ENCODE peak calls at places on chromosome 15, in four cellular contexts. N, I, K and V are unnamed samples.

GRCh38 chr15:70113304-70113700 is 15.6 kb upstream of the TLE3 start:
- DNase-seq in N (no peak), I (no peak), K (peak; percentile 44), V (no peak)

GRCh38 chr15:80431635-80432034 is 27.5 kb downstream of the ARNT2 start:
- DNase-seq in N (no peak), I (no peak), K (no peak), V (no peak)

GRCh38 chr15:98144388-98144787 is 183.9 kb downstream of the ARRDC4 start:
- DNase-seq in K (no peak), I (no peak), N (no peak), V (no peak)

GRCh38 chr15:48806151-48806550 is 4.7 kb downstream of the CEP152 start:
- DNase-seq in I (no peak), N (peak; percentile 15), K (no peak), V (no peak)

GRCh38 chr15:95604634-95605036 is 725.9 kb upstream of the NR2F2 start:
- DNase-seq in N (peak; percentile 94), I (no peak), K (peak; percentile 95), V (no peak)

GRCh38 chr15:33720952-33721351 is 247.3 kb upstream of the CHRM5 start:
- DNase-seq in N (peak; percentile 84), K (peak; percentile 94), I (no peak), V (no peak)

GRCh38 chr15:85494035-85494793 is 113.8 kb downstream of the AKAP13 start:
- DNase-seq in K (peak; percentile 76), I (no peak), N (peak; percentile 95), V (no peak)

GRCh38 chr15:41980654-41981323 is 8.4 kb upstream of the EHD4 start:
- DNase-seq in K (peak; percentile 72), I (no peak), N (no peak), V (no peak)

GRCh38 chr15:95365615-95366107 is 964.8 kb upstream of the NR2F2 start:
- DNase-seq in N (peak; percentile 83), K (peak; percentile 100), I (no peak), V (no peak)

GRCh38 chr15:69462030-69462492 is 9.4 kb downstream of the RPLP1 start:
- DNase-seq in N (no peak), I (no peak), K (no peak), V (no peak)

GRCh38 chr15:85754993-85755392 is 39.7 kb downstream of the KLHL25 start:
- DNase-seq in I (no peak), N (peak; percentile 13), K (no peak), V (no peak)

GRCh38 chr15:49832421-49832980 is 211.7 kb downstream of the DTWD1 start:
- DNase-seq in K (no peak), N (no peak), I (no peak), V (no peak)

GRCh38 chr15:58269455-58270414 is 131.6 kb downstream of the AQP9 start:
- DNase-seq in N (peak; percentile 71), K (peak; percentile 56), I (peak; percentile 28), V (peak; percentile 17)

GRCh38 chr15:85149460-85150129 is 167.9 kb downstream of the PDE8A start:
- DNase-seq in K (no peak), I (no peak), N (no peak), V (no peak)

GRCh38 chr15:101534376-101534970 is 45.0 kb upstream of the PCSK6 start:
- DNase-seq in N (no peak), I (no peak), K (no peak), V (no peak)

GRCh38 chr15:77856718-77857346 is 220.7 kb downstream of the TBC1D2B start:
- DNase-seq in N (no peak), K (no peak), I (no peak), V (no peak)

GRCh38 chr15:69557340-69558137 is 104.9 kb downstream of the RPLP1 start:
- DNase-seq in N (peak; percentile 94), K (peak; percentile 92), I (no peak), V (no peak)

GRCh38 chr15:73387507-73388255 is 18.9 kb upstream of the HCN4 start:
- DNase-seq in N (peak; percentile 61), I (no peak), K (no peak), V (no peak)

GRCh38 chr15:34514251-34514760 is 69.1 kb downstream of the GOLGA8B start:
- DNase-seq in I (peak; percentile 84), K (peak; percentile 24), N (no peak), V (no peak)

DNA sequence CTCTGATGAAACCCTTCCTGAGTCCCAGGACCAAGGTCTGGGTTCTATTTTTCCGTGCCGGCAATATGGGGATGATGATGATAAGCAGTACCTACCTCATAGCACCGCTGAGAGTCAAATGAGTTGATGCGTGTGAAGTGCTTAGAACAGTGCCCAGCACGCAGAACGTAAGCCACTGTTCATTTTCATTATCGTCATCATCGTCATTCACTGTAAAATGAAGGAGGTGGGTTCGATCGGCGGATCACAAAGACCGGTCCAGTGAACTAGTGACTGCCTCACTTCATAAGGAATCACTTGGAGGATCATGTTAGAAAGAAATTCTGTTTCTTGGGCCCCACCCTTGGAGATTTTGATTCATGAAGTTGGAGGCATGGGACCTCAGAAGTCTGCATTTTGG is 44.3 kb downstream of the RLBP1 start:
- DNase-seq in I (no peak), K (no peak), N (no peak), V (no peak)
- TF ChIP-seq FOS in I (no peak), K (no peak), N (no peak), V (no peak)

GRCh38 chr15:64155802-64156651 is 4.5 kb downstream of the SNX22 start:
- DNase-seq in I (no peak), K (no peak), N (no peak), V (no peak)
- TF ChIP-seq FOS in I (no peak), K (no peak), N (no peak), V (no peak)

GRCh38 chr15:45642203-45642932 is 7.5 kb downstream of the SQOR start:
- DNase-seq in K (peak; percentile 85), I (no peak), N (peak; percentile 89), V (no peak)
- TF ChIP-seq FOS in K (no peak), I (no peak), N (no peak), V (no peak)

GRCh38 chr15:67563961-67564570 is 21.6 kb downstream of the MAP2K5 start:
- DNase-seq in N (no peak), I (no peak), K (no peak), V (no peak)

GRCh38 chr15:67560320-67560719 is 17.8 kb downstream of the MAP2K5 start:
- DNase-seq in I (no peak), K (no peak), N (no peak), V (no peak)

GRCh38 chr15:67559158-67559557 is 16.7 kb downstream of the MAP2K5 start:
- DNase-seq in N (no peak), K (no peak), I (no peak), V (no peak)

GRCh38 chr15:67564590-67565345 is 22.3 kb downstream of the MAP2K5 start:
- DNase-seq in N (peak; percentile 22), K (no peak), I (no peak), V (peak; percentile 80)

DNA sequence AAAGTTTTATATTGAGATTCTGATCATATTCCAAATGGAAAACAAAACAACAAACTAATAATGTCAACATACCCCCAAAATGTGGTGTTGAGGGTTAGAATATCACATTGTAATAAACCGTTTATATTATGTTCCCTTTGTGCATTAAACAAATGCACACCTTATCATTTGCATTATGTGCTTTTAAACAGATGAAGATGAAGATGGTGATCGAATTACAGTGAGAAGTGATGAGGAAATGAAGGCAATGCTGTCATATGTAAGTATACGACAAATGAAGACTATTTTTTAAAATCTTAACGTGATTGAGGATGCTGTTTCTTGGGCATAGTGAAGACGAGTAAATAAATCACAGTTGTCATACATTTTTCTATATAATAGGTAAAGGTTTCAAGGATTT is 20.6 kb downstream of the MAP2K5 start:
- DNase-seq in N (no peak), K (no peak), I (no peak), V (no peak)
- TF ChIP-seq FOS in N (no peak), K (no peak), I (no peak), V (no peak)

GRCh38 chr15:29244544-29244943 is 25.1 kb downstream of the NSMCE3 start:
- DNase-seq in I (no peak), N (no peak), K (no peak), V (no peak)

GRCh38 chr15:29242466-29243242 is 27.0 kb downstream of the NSMCE3 start:
- DNase-seq in N (peak; percentile 19), K (no peak), I (no peak), V (no peak)
- TF ChIP-seq FOS in N (no peak), K (no peak), I (no peak), V (no peak)

DNA sequence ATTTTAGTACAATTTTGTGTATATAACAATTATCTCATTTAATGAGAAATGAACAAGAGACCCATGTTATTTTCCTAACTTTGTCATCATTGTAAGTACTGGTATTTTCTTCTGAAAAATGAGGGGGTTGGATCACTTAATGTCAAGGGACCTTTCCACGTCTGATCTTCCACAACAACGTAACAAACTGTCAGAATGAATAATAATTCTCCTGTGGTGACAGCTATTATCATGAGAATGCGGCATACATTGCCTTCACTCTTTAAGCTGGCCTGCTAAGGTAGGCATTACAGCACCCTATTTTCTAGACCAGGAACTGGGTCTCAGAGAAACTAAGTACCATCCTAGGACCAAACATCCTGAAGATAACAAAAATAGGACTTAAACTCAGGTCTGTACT is 31.5 kb upstream of the MINAR1 start:
- DNase-seq in K (no peak), N (no peak), I (no peak), V (no peak)
- TF ChIP-seq FOS in K (no peak), N (no peak), I (no peak), V (no peak)

GRCh38 chr15:44010114-44010513 is 183.3 kb downstream of the WDR76 start:
- DNase-seq in K (no peak), I (no peak), N (peak; percentile 83), V (no peak)
- TF ChIP-seq FOS in K (no peak), I (no peak), N (no peak), V (no peak)

GRCh38 chr15:29334544-29334943 is 64.9 kb upstream of the NSMCE3 start:
- DNase-seq in I (no peak), N (no peak), K (no peak), V (no peak)

GRCh38 chr15:29331071-29331470 is 61.4 kb upstream of the NSMCE3 start:
- DNase-seq in N (no peak), K (no peak), I (no peak), V (no peak)

GRCh38 chr15:29337156-29337959 is 67.7 kb upstream of the NSMCE3 start:
- DNase-seq in K (no peak), N (peak; percentile 25), I (no peak), V (no peak)

GRCh38 chr15:29333261-29333660 is 63.6 kb upstream of the NSMCE3 start:
- DNase-seq in K (no peak), N (no peak), I (no peak), V (no peak)

GRCh38 chr15:29331669-29332068 is 62.0 kb upstream of the NSMCE3 start:
- DNase-seq in N (no peak), I (no peak), K (no peak), V (no peak)
- TF ChIP-seq FOS in N (no peak), I (no peak), K (no peak), V (no peak)

GRCh38 chr15:27676647-27677046 is 422.5 kb downstream of the OCA2 start:
- DNase-seq in I (no peak), K (no peak), N (no peak), V (no peak)
- TF ChIP-seq FOS in I (no peak), K (no peak), N (no peak), V (no peak)

GRCh38 chr15:67039349-67040075 is 25.9 kb upstream of the SMAD3 start:
- DNase-seq in I (peak; percentile 39), K (no peak), N (no peak), V (no peak)
- TF ChIP-seq FOS in I (no peak), K (no peak), N (no peak), V (no peak)